ENCODE peak calls at places on chromosomes 16 and 17, in ten cellular contexts. Q, V, I, Z, U, L, O, Y, S and D are unnamed samples.

GRCh38 chr16:24423332-24423731 is 116.0 kb upstream of the RBBP6 start:
- DNase-seq in Q (no peak), V (no peak), I (no peak), Z (no peak), U (no peak), L (no peak), O (no peak), Y (no peak), S (no peak), D (no peak)

GRCh38 chr17:35256629-35257028 is 13.8 kb downstream of the SLFN5 start:
- DNase-seq in Q (no peak), V (no peak), I (peak; percentile 24), Z (no peak), U (no peak), L (no peak), O (no peak), Y (no peak), S (no peak), D (no peak)

GRCh38 chr16:88345943-88346560 is 36.7 kb upstream of the ZNF469 start:
- DNase-seq in Q (no peak), V (no peak), I (no peak), Z (no peak), U (no peak), L (no peak), O (no peak), Y (no peak), S (no peak), D (no peak)

GRCh38 chr17:70158180-70158579 is 11.2 kb upstream of the KCNJ2 start:
- DNase-seq in Q (no peak), V (no peak), I (no peak), Z (no peak), U (no peak), L (no peak), O (no peak), Y (no peak), S (no peak), D (no peak)

GRCh38 chr17:9886141-9886930 is 18.7 kb downstream of the RCVRN start:
- DNase-seq in Q (no peak), V (no peak), I (no peak), Z (no peak), U (no peak), L (no peak), O (no peak), Y (no peak), S (no peak), D (no peak)

GRCh38 chr17:77144227-77144626 is 3.5 kb downstream of the SEC14L1 start:
- DNase-seq in Q (no peak), V (no peak), I (no peak), Z (no peak), U (no peak), L (no peak), O (no peak), Y (no peak), S (no peak), D (no peak)

GRCh38 chr17:40646791-40647548 is 648 bp downstream of the SMARCE1 start:
- DNase-seq in Q (no peak), V (no peak), I (peak; percentile 28), Z (no peak), U (no peak), L (no peak), O (peak; percentile 66), Y (no peak), S (no peak), D (no peak)

GRCh38 chr17:73593249-73593965 is 50.8 kb downstream of the SDK2 start:
- DNase-seq in Q (no peak), V (no peak), I (no peak), Z (no peak), U (no peak), L (no peak), O (no peak), Y (no peak), S (no peak), D (no peak)

GRCh38 chr17:38451840-38452529 is 23.7 kb downstream of the ARHGAP23 start:
- DNase-seq in Q (peak; percentile 97), V (peak; percentile 95), I (no peak), Z (no peak), U (peak; percentile 54), L (no peak), O (peak; percentile 94), Y (no peak), S (no peak), D (no peak)

GRCh38 chr16:4507588-4508345 is 30.8 kb downstream of the CDIP1 start:
- DNase-seq in Q (no peak), V (no peak), I (no peak), Z (no peak), U (no peak), L (no peak), O (no peak), Y (no peak), S (no peak), D (no peak)

GRCh38 chr17:18855831-18856624 is 1.9 kb upstream of the PRPSAP2 start:
- DNase-seq in Q (peak; percentile 99), V (peak; percentile 91), I (peak; percentile 86), Z (peak; percentile 92), U (peak; percentile 90), L (peak; percentile 97), O (peak; percentile 93), Y (peak; percentile 80), S (peak; percentile 95), D (peak; percentile 71)

GRCh38 chr17:18859256-18859655 is 1.3 kb downstream of the PRPSAP2 start:
- DNase-seq in Q (no peak), V (no peak), I (no peak), Z (no peak), U (no peak), L (no peak), O (peak; percentile 52), Y (no peak), S (no peak), D (no peak)

GRCh38 chr17:18860161-18860972 is 2.4 kb downstream of the PRPSAP2 start:
- DNase-seq in Q (no peak), V (no peak), I (no peak), Z (no peak), U (no peak), L (no peak), O (no peak), Y (peak; percentile 79), S (no peak), D (no peak)

GRCh38 chr17:18858567-18859245 is 775 bp downstream of the PRPSAP2 start:
- DNase-seq in Q (no peak), V (no peak), I (no peak), Z (no peak), U (no peak), L (no peak), O (no peak), Y (no peak), S (no peak), D (no peak)

DNA sequence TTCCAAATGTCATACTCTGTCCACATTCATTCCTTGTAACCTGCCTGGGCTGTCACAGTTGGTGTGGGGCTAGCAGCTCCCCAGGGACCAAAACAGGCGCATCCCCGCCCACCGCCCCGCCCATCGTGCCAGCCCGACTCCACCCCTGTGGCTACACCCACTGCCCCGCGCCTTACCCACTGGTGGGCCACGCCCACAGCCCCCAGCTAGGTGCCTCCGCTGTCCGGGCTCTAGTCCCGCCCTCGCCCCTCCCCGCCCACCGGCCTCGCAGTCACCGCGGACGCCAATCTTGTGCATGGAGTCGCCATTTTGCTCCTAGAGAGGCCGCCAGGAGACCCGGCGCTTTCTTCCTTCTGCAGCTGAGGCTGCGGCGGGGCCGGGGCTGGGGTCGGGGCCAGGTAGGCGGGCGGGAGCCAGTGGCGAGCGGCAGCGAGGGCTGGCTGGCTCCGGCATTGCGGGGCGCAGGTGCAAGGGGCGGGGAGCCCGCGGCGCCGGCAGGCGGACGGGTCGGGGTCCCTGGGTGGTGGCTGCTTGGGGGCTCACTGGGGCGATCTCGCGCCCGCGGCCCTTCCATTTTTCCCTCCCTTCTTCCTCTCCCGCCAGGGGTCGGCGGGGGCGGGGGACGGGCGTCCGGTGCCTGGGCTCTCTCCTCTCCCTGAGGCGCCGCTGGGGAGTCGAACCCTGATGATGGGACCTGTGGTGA is at the start of gene PRPSAP2:
- DNase-seq in Q (peak; percentile 99), V (peak; percentile 70), I (peak; percentile 87), Z (peak; percentile 99), U (peak; percentile 99), L (peak; percentile 98), O (peak; percentile 92), Y (peak; percentile 82), S (peak; percentile 97), D (peak; percentile 83)
- TF ChIP-seq CTCF in Q (no peak), V (no peak), I (no peak), Z (no peak), U (no peak), L (no peak), O (no peak), Y (no peak), S (no peak), D (no peak)

GRCh38 chr16:82456683-82457082 is 170.1 kb upstream of the CDH13 start:
- DNase-seq in Q (peak; percentile 72), V (peak; percentile 24), I (peak; percentile 57), Z (peak; percentile 69), U (peak; percentile 50), L (peak; percentile 75), O (peak; percentile 81), Y (no peak), S (no peak), D (peak; percentile 65)
- TF ChIP-seq CTCF in Q (peak; percentile 83), V (peak; percentile 84), I (peak; percentile 92), Z (peak; percentile 81), U (peak; percentile 73), L (peak; percentile 78), O (peak; percentile 73), Y (peak; percentile 67), S (peak; percentile 73), D (peak; percentile 73)

GRCh38 chr16:13935408-13935807 is 15.5 kb downstream of the ERCC4 start:
- DNase-seq in Q (peak; percentile 71), V (no peak), I (no peak), Z (no peak), U (no peak), L (no peak), O (no peak), Y (no peak), S (no peak), D (no peak)
- TF ChIP-seq CTCF in Q (peak; percentile 92), V (peak; percentile 77), I (peak; percentile 80), Z (peak; percentile 44), U (peak; percentile 34), L (peak; percentile 10), O (peak; percentile 39), Y (peak; percentile 41), S (peak; percentile 13), D (peak; percentile 67)

GRCh38 chr17:61351745-61352407 is 47.8 kb upstream of the TBX2 start:
- DNase-seq in Q (no peak), V (no peak), I (no peak), Z (no peak), U (no peak), L (no peak), O (no peak), Y (no peak), S (no peak), D (no peak)

GRCh38 chr17:61352408-61352770 is 47.3 kb upstream of the TBX2 start:
- DNase-seq in Q (no peak), V (no peak), I (no peak), Z (no peak), U (no peak), L (no peak), O (no peak), Y (no peak), S (no peak), D (no peak)

GRCh38 chr17:61352771-61353170 is 46.9 kb upstream of the TBX2 start:
- DNase-seq in Q (peak; percentile 62), V (no peak), I (no peak), Z (no peak), U (no peak), L (no peak), O (no peak), Y (no peak), S (no peak), D (no peak)

GRCh38 chr17:61345825-61346628 is 53.6 kb upstream of the TBX2 start:
- DNase-seq in Q (no peak), V (no peak), I (no peak), Z (no peak), U (no peak), L (no peak), O (no peak), Y (no peak), S (no peak), D (no peak)

GRCh38 chr17:61349350-61349749 is 50.3 kb upstream of the TBX2 start:
- DNase-seq in Q (no peak), V (no peak), I (no peak), Z (no peak), U (no peak), L (no peak), O (no peak), Y (no peak), S (no peak), D (no peak)
- TF ChIP-seq CTCF in Q (peak; percentile 58), V (peak; percentile 48), I (peak; percentile 44), Z (peak; percentile 6), U (no peak), L (no peak), O (peak; percentile 39), Y (peak; percentile 22), S (no peak), D (no peak)